ENCODE peak calls at places on chromosomes 5 and 9, in nine cellular contexts. M is stimulated activated CD4-positive, alpha-beta T cell treated with anti-CD3 and anti-CD28 coated beads, Interleukin-1b, Interleukin-23, amount 100 ng/mL, for 1 hour; H is endodermal cell; G is GM10248; J is WTC11; W is AG10803; F is frontal cortex; U is hepatic stellate cell; X is mucosa of gallbladder. I is an unnamed sample.

GRCh38 chr5:52895572-52896296 is 93.4 kb upstream of the ITGA2 start:
- DNase-seq in M (no peak), X (no peak), J (no peak), W (peak), U (no peak), F (no peak), G (no peak), H (no peak), I (no peak)

GRCh38 chr5:67133217-67133616 is 63.4 kb downstream of the CD180 start:
- DNase-seq in G (no peak), H (no peak), F (no peak), X (no peak), W (no peak), U (no peak), J (no peak), M (no peak), I (no peak)

GRCh38 chr5:161847896-161848510 is at the start of gene GABRA1:
- DNase-seq in U (no peak), X (no peak), F (no peak), W (no peak), M (no peak), G (no peak), H (peak), J (peak), I (no peak)

GRCh38 chr5:134070979-134071849 is 43.3 kb upstream of the TCF7 start:
- DNase-seq in J (peak), M (no peak), G (peak), X (no peak), F (no peak), H (peak), U (no peak), W (no peak), I (no peak)

GRCh38 chr5:132420706-132421272 is 51.3 kb downstream of the SLC22A5 start:
- DNase-seq in W (no peak), X (no peak), G (peak), H (no peak), U (no peak), J (no peak), M (no peak), F (no peak), I (peak)

GRCh38 chr5:399296-400281 is 43.4 kb upstream of the EXOC3 start:
- DNase-seq in X (peak), H (peak), F (peak), U (peak), J (peak), G (peak), M (no peak), W (peak), I (peak)

GRCh38 chr5:31161772-31162171 is 31.7 kb upstream of the CDH6 start:
- DNase-seq in X (peak), M (no peak), U (no peak), G (no peak), J (no peak), H (no peak), W (no peak), F (no peak), I (no peak)

GRCh38 chr5:1374680-1375055 is 29.8 kb upstream of the CLPTM1L start:
- DNase-seq in H (no peak), M (no peak), W (peak), G (no peak), U (no peak), J (no peak), F (no peak), X (no peak), I (no peak)

GRCh38 chr9:134167530-134167931 is 3.2 kb upstream of the RNU6ATAC start:
- DNase-seq in G (no peak), X (no peak), F (no peak), U (peak), H (no peak), M (no peak), W (peak), J (no peak), I (no peak)

GRCh38 chr5:52655163-52655562 is 132.6 kb upstream of the ITGA1 start:
- DNase-seq in U (no peak), M (no peak), F (no peak), J (no peak), G (no peak), H (no peak), W (no peak), X (no peak), I (no peak)

GRCh38 chr9:136925414-136926153 is 19.0 kb downstream of the FBXW5 start:
- DNase-seq in J (no peak), H (no peak), U (no peak), W (no peak), X (no peak), M (no peak), F (no peak), G (no peak), I (no peak)

GRCh38 chr9:77981332-77981731 is 50.3 kb downstream of the GNAQ start:
- DNase-seq in W (no peak), H (no peak), U (no peak), J (no peak), F (no peak), M (no peak), G (no peak), X (peak), I (no peak)

GRCh38 chr9:128568470-128569083 is 16.2 kb downstream of the SPTAN1 start:
- DNase-seq in F (no peak), H (no peak), M (no peak), U (no peak), W (no peak), J (no peak), X (no peak), G (no peak), I (no peak)

GRCh38 chr5:96616801-96617200 is 45.4 kb upstream of the CAST start:
- DNase-seq in H (no peak), U (no peak), M (no peak), G (no peak), F (no peak), X (no peak), J (no peak), W (no peak), I (no peak)

GRCh38 chr5:761854-762685 is 22.5 kb downstream of the ZDHHC11B start:
- DNase-seq in F (peak), J (no peak), G (no peak), U (no peak), H (peak), W (no peak), M (no peak), X (no peak), I (peak)

GRCh38 chr5:142810081-142810480 is 39.9 kb downstream of the ARHGAP26 start:
- DNase-seq in J (no peak), M (no peak), U (no peak), X (no peak), H (no peak), F (no peak), G (no peak), W (no peak), I (no peak)

GRCh38 chr9:116247791-116248343 is 94.3 kb downstream of the PAPPA start:
- DNase-seq in H (no peak), U (no peak), M (no peak), X (no peak), J (no peak), G (no peak), W (no peak), F (no peak), I (no peak)

GRCh38 chr9:21830589-21830988 is 28.2 kb downstream of the MTAP start:
- DNase-seq in G (no peak), M (no peak), F (no peak), H (no peak), X (no peak), W (no peak), J (no peak), U (no peak), I (no peak)

GRCh38 chr5:74371621-74372020 is 268.9 kb downstream of the ENC1 start:
- DNase-seq in H (no peak), F (no peak), U (no peak), W (no peak), M (no peak), G (no peak), X (no peak), J (no peak), I (no peak)

GRCh38 chr5:139473565-139473964 is 2.8 kb downstream of the SMIM33 start:
- DNase-seq in U (peak), H (peak), G (no peak), J (no peak), M (no peak), F (no peak), X (no peak), W (no peak), I (no peak)

GRCh38 chr5:92916036-92916435 is 665.0 kb downstream of the NR2F1-AS1 start:
- DNase-seq in U (no peak), W (peak), X (no peak), H (no peak), F (no peak), J (no peak), M (no peak), G (no peak), I (no peak)

GRCh38 chr5:65020492-65020891 is 251.8 kb downstream of the CWC27 start:
- DNase-seq in G (no peak), W (peak), J (no peak), U (no peak), X (no peak), F (no peak), H (no peak), M (no peak), I (no peak)

GRCh38 chr5:95993261-95993660 is 31.6 kb upstream of the ELL2 start:
- DNase-seq in H (no peak), J (no peak), M (no peak), U (no peak), G (no peak), W (no peak), X (no peak), F (no peak), I (no peak)

GRCh38 chr9:133428579-133429215 is 6.5 kb downstream of the ADAMTS13 start:
- DNase-seq in H (peak), G (peak), F (peak), U (no peak), J (peak), X (no peak), M (no peak), W (no peak), I (no peak)

GRCh38 chr5:124156408-124157027 is 589.9 kb downstream of the ZNF608 start:
- DNase-seq in J (no peak), M (no peak), F (no peak), W (no peak), U (no peak), G (no peak), X (no peak), H (no peak), I (no peak)

GRCh38 chr9:801399-802071 is 40.0 kb upstream of the DMRT1 start:
- DNase-seq in J (no peak), G (no peak), X (no peak), U (no peak), F (no peak), M (no peak), W (peak), H (no peak), I (no peak)

GRCh38 chr5:9375756-9376155 is 170.1 kb downstream of the SEMA5A start:
- DNase-seq in H (no peak), F (no peak), G (no peak), M (no peak), U (peak), W (no peak), X (no peak), J (no peak), I (no peak)

GRCh38 chr5:124669956-124670671 is 76.3 kb downstream of the ZNF608 start:
- DNase-seq in W (no peak), G (no peak), H (no peak), J (no peak), M (no peak), F (no peak), X (no peak), U (no peak), I (no peak)

GRCh38 chr9:132946216-132946615 is 1.8 kb upstream of the TSC1 start:
- DNase-seq in W (no peak), J (no peak), X (no peak), U (no peak), M (no peak), H (no peak), G (no peak), F (no peak), I (no peak)

GRCh38 chr9:14312721-14313377 is 1.1 kb downstream of the NFIB start:
- DNase-seq in J (peak), H (peak), X (no peak), G (peak), U (peak), F (peak), W (no peak), M (no peak), I (no peak)

GRCh38 chr5:71899865-71900342 is 180.8 kb downstream of the CARTPT start:
- DNase-seq in H (no peak), F (no peak), J (no peak), U (no peak), G (no peak), M (no peak), W (peak), X (no peak), I (no peak)

GRCh38 chr5:142484821-142485387 is 160.1 kb upstream of the SPRY4 start:
- DNase-seq in G (no peak), W (peak), F (no peak), U (no peak), M (no peak), X (no peak), H (no peak), J (no peak), I (no peak)

GRCh38 chr9:20238921-20239320 is 383.4 kb downstream of the MLLT3 start:
- DNase-seq in U (no peak), M (no peak), W (no peak), F (no peak), H (no peak), X (no peak), G (no peak), J (no peak), I (no peak)

GRCh38 chr9:15299374-15299939 is 7.6 kb downstream of the TTC39B start:
- DNase-seq in J (no peak), W (no peak), X (no peak), U (no peak), H (no peak), M (no peak), G (peak), F (no peak), I (no peak)

GRCh38 chr5:121702783-121703182 is 148.9 kb upstream of the FTMT start:
- DNase-seq in F (no peak), X (no peak), U (no peak), G (no peak), J (no peak), W (no peak), H (no peak), M (no peak), I (no peak)